ENCODE peak calls at places on chromosomes 13 and 19, in five cellular contexts. One of them, this sample, is unnamed.

GRCh38 chr13:73991884-73992283 is 142.3 kb downstream of the KLF12 start:
- DNase-seq in lower leg skin: no peak
- DNase-seq in AG09309: no peak
- DNase-seq in RWPE2: no peak
- DNase-seq in PC-3: no peak
- DNase-seq in this sample: no peak

GRCh38 chr19:41701401-41702075 is 6.9 kb upstream of the CEACAM5 start:
- DNase-seq in lower leg skin: no peak
- DNase-seq in AG09309: no peak
- DNase-seq in RWPE2: peak
- DNase-seq in PC-3: no peak
- DNase-seq in this sample: no peak

GRCh38 chr13:51154029-51154555 is 43.0 kb upstream of the C13orf42 start:
- DNase-seq in lower leg skin: no peak
- DNase-seq in AG09309: peak
- DNase-seq in RWPE2: no peak
- DNase-seq in PC-3: no peak
- DNase-seq in this sample: no peak

GRCh38 chr13:107365466-107366215 is 797.7 kb upstream of the ARGLU1 start:
- DNase-seq in lower leg skin: no peak
- DNase-seq in AG09309: no peak
- DNase-seq in RWPE2: no peak
- DNase-seq in PC-3: peak
- DNase-seq in this sample: no peak

GRCh38 chr13:89455741-89456140 is 1784.6 kb downstream of the SLITRK5 start:
- DNase-seq in lower leg skin: no peak
- DNase-seq in AG09309: no peak
- DNase-seq in RWPE2: peak
- DNase-seq in PC-3: peak
- DNase-seq in this sample: no peak

GRCh38 chr13:76790519-76791289 is 95.5 kb downstream of the KCTD12 start:
- DNase-seq in lower leg skin: no peak
- DNase-seq in AG09309: no peak
- DNase-seq in RWPE2: no peak
- DNase-seq in PC-3: no peak
- DNase-seq in this sample: no peak

GRCh38 chr13:25971077-25971476 is 80.7 kb downstream of the SHISA2 start:
- DNase-seq in lower leg skin: no peak
- DNase-seq in AG09309: no peak
- DNase-seq in RWPE2: no peak
- DNase-seq in PC-3: no peak
- DNase-seq in this sample: no peak

GRCh38 chr13:36418022-36418805 is 14.1 kb upstream of the CCNA1 start:
- DNase-seq in lower leg skin: no peak
- DNase-seq in AG09309: no peak
- DNase-seq in RWPE2: no peak
- DNase-seq in PC-3: peak
- DNase-seq in this sample: no peak

GRCh38 chr13:33953203-33953602 is 135.3 kb downstream of the RFC3 start:
- DNase-seq in lower leg skin: no peak
- DNase-seq in AG09309: peak
- DNase-seq in RWPE2: no peak
- DNase-seq in PC-3: peak
- DNase-seq in this sample: no peak

GRCh38 chr13:36154567-36155231 is 23.5 kb upstream of the DCLK1 start:
- DNase-seq in lower leg skin: no peak
- DNase-seq in AG09309: no peak
- DNase-seq in RWPE2: no peak
- DNase-seq in PC-3: no peak
- DNase-seq in this sample: no peak

GRCh38 chr13:67230774-67231480 is 791 bp upstream of the PCDH9 start:
- DNase-seq in lower leg skin: peak
- DNase-seq in AG09309: no peak
- DNase-seq in RWPE2: peak
- DNase-seq in PC-3: peak
- DNase-seq in this sample: no peak

GRCh38 chr13:33312150-33312908 is 26.8 kb upstream of the STARD13 start:
- DNase-seq in lower leg skin: no peak
- DNase-seq in AG09309: no peak
- DNase-seq in RWPE2: no peak
- DNase-seq in PC-3: no peak
- DNase-seq in this sample: no peak

GRCh38 chr19:34482380-34483250 is 1.1 kb downstream of the WTIP start:
- DNase-seq in lower leg skin: no peak
- DNase-seq in AG09309: no peak
- DNase-seq in RWPE2: peak
- DNase-seq in PC-3: no peak
- DNase-seq in this sample: no peak

GRCh38 chr13:34037636-34038325 is 219.8 kb downstream of the RFC3 start:
- DNase-seq in lower leg skin: no peak
- DNase-seq in AG09309: no peak
- DNase-seq in RWPE2: no peak
- DNase-seq in PC-3: peak
- DNase-seq in this sample: peak

GRCh38 chr19:41437944-41438574 is 1.7 kb downstream of the DMAC2 start:
- DNase-seq in lower leg skin: no peak
- DNase-seq in AG09309: no peak
- DNase-seq in RWPE2: no peak
- DNase-seq in PC-3: no peak
- DNase-seq in this sample: no peak

GRCh38 chr19:33048806-33049676 is 15.6 kb downstream of the RHPN2 start:
- DNase-seq in lower leg skin: no peak
- DNase-seq in AG09309: no peak
- DNase-seq in RWPE2: no peak
- DNase-seq in PC-3: peak
- DNase-seq in this sample: no peak

GRCh38 chr13:85828094-85828684 is 29.0 kb upstream of the SLITRK6 start:
- DNase-seq in lower leg skin: no peak
- DNase-seq in AG09309: no peak
- DNase-seq in RWPE2: no peak
- DNase-seq in PC-3: peak
- DNase-seq in this sample: no peak

GRCh38 chr19:4140237-4140711 is 13.2 kb upstream of the CREB3L3 start:
- DNase-seq in lower leg skin: no peak
- DNase-seq in AG09309: no peak
- DNase-seq in RWPE2: no peak
- DNase-seq in PC-3: peak
- DNase-seq in this sample: no peak

GRCh38 chr19:42091300-42092266 is 15.6 kb downstream of the ZNF574 start:
- DNase-seq in lower leg skin: no peak
- DNase-seq in AG09309: no peak
- DNase-seq in RWPE2: no peak
- DNase-seq in PC-3: peak
- DNase-seq in this sample: no peak

GRCh38 chr19:8592231-8593009 is 15.2 kb upstream of the MYO1F start:
- DNase-seq in lower leg skin: peak
- DNase-seq in AG09309: peak
- DNase-seq in RWPE2: peak
- DNase-seq in PC-3: peak
- DNase-seq in this sample: no peak

GRCh38 chr19:10583021-10583776 is 3.9 kb downstream of the AP1M2 start:
- DNase-seq in lower leg skin: no peak
- DNase-seq in AG09309: no peak
- DNase-seq in RWPE2: no peak
- DNase-seq in PC-3: no peak
- DNase-seq in this sample: no peak

GRCh38 chr13:33172911-33173310 is 112.6 kb downstream of the STARD13 start:
- DNase-seq in lower leg skin: no peak
- DNase-seq in AG09309: no peak
- DNase-seq in RWPE2: no peak
- DNase-seq in PC-3: no peak
- DNase-seq in this sample: no peak

GRCh38 chr13:20714563-20715339 is 11.3 kb downstream of the IL17D start:
- DNase-seq in lower leg skin: peak
- DNase-seq in AG09309: peak
- DNase-seq in RWPE2: no peak
- DNase-seq in PC-3: no peak
- DNase-seq in this sample: no peak

GRCh38 chr13:20713014-20713376 is 9.5 kb downstream of the IL17D start:
- DNase-seq in lower leg skin: no peak
- DNase-seq in AG09309: no peak
- DNase-seq in RWPE2: no peak
- DNase-seq in PC-3: no peak
- DNase-seq in this sample: no peak

GRCh38 chr13:20715340-20715732 is 11.8 kb downstream of the IL17D start:
- DNase-seq in lower leg skin: no peak
- DNase-seq in AG09309: no peak
- DNase-seq in RWPE2: no peak
- DNase-seq in PC-3: no peak
- DNase-seq in this sample: no peak

GRCh38 chr13:20714161-20714560 is 10.7 kb downstream of the IL17D start:
- DNase-seq in lower leg skin: no peak
- DNase-seq in AG09309: no peak
- DNase-seq in RWPE2: no peak
- DNase-seq in PC-3: no peak
- DNase-seq in this sample: no peak

DNA sequence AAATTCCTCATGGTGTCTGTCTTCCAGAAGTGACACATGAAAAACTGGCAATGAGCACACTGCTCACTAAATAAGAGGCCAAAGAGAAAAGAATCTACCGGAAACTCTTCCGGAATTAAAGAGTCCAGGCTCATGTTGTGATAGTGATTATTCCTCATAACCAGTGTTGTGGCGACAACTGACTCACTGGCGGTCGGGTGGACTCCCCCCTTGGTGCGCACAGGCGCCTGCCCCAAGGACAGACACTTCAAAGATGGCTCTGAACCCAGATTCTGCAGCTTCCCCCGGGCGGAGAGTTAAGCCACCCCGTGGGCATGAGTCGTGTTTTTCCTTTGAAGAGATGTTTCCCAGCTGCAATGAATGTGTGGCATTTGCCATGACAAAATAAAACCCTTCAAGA is 10.3 kb downstream of the IL17D start:
- DNase-seq in lower leg skin: no peak
- DNase-seq in AG09309: peak
- DNase-seq in RWPE2: no peak
- DNase-seq in PC-3: no peak
- DNase-seq in this sample: no peak
- H3K4me3 ChIP-seq in lower leg skin: no peak
- H3K4me3 ChIP-seq in AG09309: peak
- H3K4me3 ChIP-seq in RWPE2: no peak
- H3K4me3 ChIP-seq in PC-3: no peak
- H3K4me3 ChIP-seq in this sample: no peak

GRCh38 chr19:1634242-1634937 is 18.0 kb downstream of the TCF3 start:
- DNase-seq in lower leg skin: no peak
- DNase-seq in AG09309: no peak
- DNase-seq in RWPE2: no peak
- DNase-seq in PC-3: no peak
- DNase-seq in this sample: no peak

GRCh38 chr19:1630811-1631210 is 21.6 kb downstream of the TCF3 start:
- DNase-seq in lower leg skin: no peak
- DNase-seq in AG09309: no peak
- DNase-seq in RWPE2: no peak
- DNase-seq in PC-3: no peak
- DNase-seq in this sample: no peak

GRCh38 chr19:1631557-1632100 is 20.8 kb downstream of the TCF3 start:
- DNase-seq in lower leg skin: no peak
- DNase-seq in AG09309: no peak
- DNase-seq in RWPE2: no peak
- DNase-seq in PC-3: no peak
- DNase-seq in this sample: no peak

GRCh38 chr19:1633269-1633606 is 19.2 kb downstream of the TCF3 start:
- DNase-seq in lower leg skin: no peak
- DNase-seq in AG09309: no peak
- DNase-seq in RWPE2: no peak
- DNase-seq in PC-3: no peak
- DNase-seq in this sample: no peak

DNA sequence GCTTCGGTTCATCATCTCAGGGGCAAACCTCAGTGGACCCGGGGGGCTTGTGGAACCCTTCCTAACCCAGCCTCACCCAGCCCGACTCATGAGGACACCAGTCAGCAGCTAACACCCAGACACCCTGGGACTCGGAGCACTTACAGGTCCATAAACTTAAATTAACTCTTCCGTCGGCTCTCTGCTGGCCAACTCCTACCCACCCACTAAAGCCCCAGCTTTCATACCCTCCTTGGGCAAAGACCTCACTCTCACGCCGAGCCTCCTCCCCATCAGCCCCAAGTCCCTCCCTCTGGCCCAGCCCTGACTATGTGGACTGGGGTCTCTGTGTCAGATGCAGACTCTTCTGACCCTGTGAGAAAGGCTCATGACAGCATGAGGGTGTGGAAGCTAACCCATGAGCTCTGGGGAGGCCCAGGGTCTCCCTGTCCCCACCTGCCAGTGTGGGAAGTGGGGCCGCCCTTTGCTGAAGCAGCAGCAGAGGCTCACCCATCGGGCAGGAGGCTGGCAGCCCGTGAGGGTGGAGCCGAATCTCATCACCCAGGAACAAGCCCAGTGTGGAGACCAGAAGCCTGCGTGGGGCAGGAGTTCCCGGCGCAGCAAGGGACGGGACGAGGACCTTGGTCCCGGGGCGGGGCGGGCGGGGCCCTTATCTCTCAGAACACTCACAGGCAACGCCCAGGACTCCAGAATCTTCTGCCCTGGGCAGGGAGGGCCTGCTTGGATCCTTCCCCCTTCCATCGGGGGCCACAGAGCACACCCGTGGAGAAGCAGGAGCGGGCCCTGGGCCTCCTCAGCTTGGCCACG is 19.8 kb downstream of the TCF3 start:
- DNase-seq in lower leg skin: no peak
- DNase-seq in AG09309: no peak
- DNase-seq in RWPE2: no peak
- DNase-seq in PC-3: no peak
- DNase-seq in this sample: no peak
- TF ChIP-seq CTCF in lower leg skin: no peak
- TF ChIP-seq CTCF in AG09309: no peak
- TF ChIP-seq CTCF in RWPE2: no peak
- TF ChIP-seq CTCF in PC-3: no peak
- TF ChIP-seq CTCF in this sample: no peak

GRCh38 chr19:46204008-46204407 is 25.5 kb upstream of the IGFL1 start:
- DNase-seq in lower leg skin: no peak
- DNase-seq in AG09309: no peak
- DNase-seq in RWPE2: no peak
- DNase-seq in PC-3: no peak
- DNase-seq in this sample: no peak

GRCh38 chr19:46201413-46202310 is 27.9 kb upstream of the IGFL1 start:
- DNase-seq in lower leg skin: peak
- DNase-seq in AG09309: no peak
- DNase-seq in RWPE2: no peak
- DNase-seq in PC-3: peak
- DNase-seq in this sample: no peak

GRCh38 chr19:46202426-46202825 is 27.1 kb upstream of the IGFL1 start:
- DNase-seq in lower leg skin: no peak
- DNase-seq in AG09309: no peak
- DNase-seq in RWPE2: no peak
- DNase-seq in PC-3: no peak
- DNase-seq in this sample: no peak

GRCh38 chr19:46205183-46205984 is 24.2 kb upstream of the IGFL1 start:
- DNase-seq in lower leg skin: no peak
- DNase-seq in AG09309: no peak
- DNase-seq in RWPE2: no peak
- DNase-seq in PC-3: no peak
- DNase-seq in this sample: no peak

GRCh38 chr19:46202872-46203860 is 26.4 kb upstream of the IGFL1 start:
- DNase-seq in lower leg skin: no peak
- DNase-seq in AG09309: no peak
- DNase-seq in RWPE2: no peak
- DNase-seq in PC-3: peak
- DNase-seq in this sample: no peak
- H3K4me3 ChIP-seq in lower leg skin: no peak
- H3K4me3 ChIP-seq in AG09309: no peak
- H3K4me3 ChIP-seq in RWPE2: no peak
- H3K4me3 ChIP-seq in PC-3: no peak
- H3K4me3 ChIP-seq in this sample: no peak

GRCh38 chr19:54030895-54031586 is 32.7 kb downstream of the VSTM1 start:
- DNase-seq in lower leg skin: no peak
- DNase-seq in AG09309: no peak
- DNase-seq in RWPE2: no peak
- DNase-seq in PC-3: peak
- DNase-seq in this sample: no peak
- TF ChIP-seq CTCF in lower leg skin: no peak
- TF ChIP-seq CTCF in AG09309: peak
- TF ChIP-seq CTCF in RWPE2: peak
- TF ChIP-seq CTCF in PC-3: peak
- TF ChIP-seq CTCF in this sample: peak